ENCODE peak calls at places on chromosomes 4 and X, in five cellular contexts. J, U, I, E and G are unnamed samples.

GRCh38 chr4:128782076-128782715 is 27.3 kb upstream of the JADE1 start:
- DNase-seq in I (no peak), U (no peak), E (no peak), J (no peak), G (no peak)

GRCh38 chr4:80111276-80111675 is 38.2 kb upstream of the ANTXR2 start:
- DNase-seq in I (no peak), E (no peak), J (no peak), U (no peak), G (no peak)

GRCh38 chr4:186628058-186628711 is 72.8 kb upstream of the MTNR1A start:
- DNase-seq in E (no peak), J (no peak), I (no peak), U (no peak), G (no peak)

GRCh38 chrX:53262918-53263394 is 18.4 kb downstream of the IQSEC2 start:
- DNase-seq in E (no peak), J (no peak), I (no peak), U (peak), G (peak)

GRCh38 chrX:10233696-10234095 is 76.9 kb downstream of the CLCN4 start:
- DNase-seq in I (no peak), J (no peak), U (no peak), E (no peak), G (no peak)

GRCh38 chr4:102868153-102868781 is 525 bp upstream of the CISD2 start:
- DNase-seq in I (no peak), U (no peak), J (peak), E (peak), G (no peak)

GRCh38 chr4:74653331-74654229 is 140.7 kb downstream of the BTC start:
- DNase-seq in J (no peak), I (no peak), E (no peak), U (no peak), G (no peak)

GRCh38 chr4:124631760-124632159 is 80.8 kb downstream of the ANKRD50 start:
- DNase-seq in U (peak), E (no peak), J (no peak), I (no peak), G (peak)

GRCh38 chr4:158098802-158099201 is 74.0 kb downstream of the GASK1B start:
- DNase-seq in J (no peak), U (no peak), E (no peak), I (no peak), G (no peak)

GRCh38 chrX:105973387-105973739 is 65.2 kb downstream of the SERPINA7 start:
- DNase-seq in I (no peak), E (no peak), J (no peak), U (no peak), G (no peak)

GRCh38 chr4:96052827-96053226 is 212.9 kb downstream of the PDHA2 start:
- DNase-seq in J (no peak), U (no peak), E (no peak), I (no peak), G (no peak)